ENCODE peak calls at places on chromosomes 13 and 19, in five cellular contexts. B is left ventricle myocardium inferior, H is epithelial cell of esophagus, S is coronary artery, I is kidney epithelial cell. O is an unnamed sample.

GRCh38 chr13:43874512-43875092 is 4.9 kb downstream of the CCDC122 start:
- DNase-seq in H (peak; percentile 27), I (no peak), S (no peak), B (no peak), O (no peak)

GRCh38 chr19:18650468-18651001 is 13.7 kb downstream of the KLHL26 start:
- DNase-seq in B (peak; percentile 82), S (peak; percentile 98), H (no peak), I (no peak), O (no peak)

GRCh38 chr19:45767881-45768643 is 990 bp downstream of the SIX5 start:
- DNase-seq in S (no peak), B (peak; percentile 76), H (peak; percentile 72), I (no peak), O (peak; percentile 84)

GRCh38 chr13:113977976-113978375 is 4.1 kb upstream of the C13orf46 start:
- DNase-seq in I (no peak), H (no peak), B (no peak), S (no peak), O (no peak)

GRCh38 chr19:23071087-23071511 is 45.7 kb upstream of the ZNF730 start:
- DNase-seq in H (no peak), S (no peak), I (no peak), B (peak; percentile 31), O (peak; percentile 17)

GRCh38 chr13:34076943-34077703 is 259.2 kb downstream of the RFC3 start:
- DNase-seq in H (peak; percentile 32), B (no peak), I (no peak), S (no peak), O (no peak)

GRCh38 chr19:18789883-18790565 is 1.1 kb downstream of the COMP start:
- DNase-seq in S (no peak), I (no peak), B (no peak), H (no peak), O (no peak)

GRCh38 chr19:41299755-41300089 is 10.2 kb upstream of the CCDC97 start:
- DNase-seq in S (no peak), H (peak; percentile 14), B (peak; percentile 75), I (no peak), O (no peak)

GRCh38 chr19:6232567-6232966 is 47.2 kb downstream of the MLLT1 start:
- DNase-seq in S (no peak), I (peak; percentile 73), H (peak; percentile 38), B (no peak), O (no peak)

GRCh38 chr13:39765801-39766463 is 110.5 kb downstream of the COG6 start:
- DNase-seq in S (no peak), B (peak; percentile 35), I (no peak), H (peak; percentile 66), O (peak; percentile 31)

GRCh38 chr13:98549006-98549727 is 27.7 kb downstream of the STK24 start:
- DNase-seq in B (no peak), H (peak; percentile 86), I (no peak), S (no peak), O (no peak)

GRCh38 chr19:34260771-34261173 is 6.4 kb downstream of the GARRE1 start:
- DNase-seq in S (no peak), B (no peak), I (no peak), H (no peak), O (no peak)

GRCh38 chr13:111554539-111555267 is 234.3 kb downstream of the TEX29 start:
- DNase-seq in B (no peak), I (no peak), S (peak; percentile 57), H (no peak), O (no peak)

GRCh38 chr13:22076658-22077057 is 405.8 kb downstream of the FGF9 start:
- DNase-seq in S (no peak), H (no peak), B (no peak), I (no peak), O (no peak)

GRCh38 chr19:33512021-33512420 is 9.6 kb downstream of the PEPD start:
- DNase-seq in B (no peak), H (no peak), S (no peak), I (no peak), O (no peak)

GRCh38 chr19:40407714-40408600 is 5.2 kb downstream of the PRX start:
- DNase-seq in B (no peak), H (no peak), S (no peak), I (no peak), O (no peak)

GRCh38 chr13:42068886-42069285 is 20.4 kb downstream of the DGKH start:
- DNase-seq in H (no peak), I (no peak), S (no peak), B (no peak), O (no peak)

GRCh38 chr13:32314271-32314967 is 744 bp downstream of the ZAR1L start:
- DNase-seq in I (no peak), H (no peak), B (peak; percentile 64), S (no peak), O (no peak)

GRCh38 chr13:23960566-23961156 is 63.4 kb upstream of the C1QTNF9B start:
- DNase-seq in S (no peak), I (no peak), H (peak; percentile 71), B (no peak), O (no peak)

GRCh38 chr13:98507060-98507797 is 69.7 kb downstream of the STK24 start:
- DNase-seq in H (peak; percentile 77), S (no peak), I (peak; percentile 60), B (peak; percentile 72), O (peak; percentile 62)

GRCh38 chr13:54805743-54806142 is 1777.1 kb downstream of the OLFM4 start:
- DNase-seq in S (no peak), B (no peak), I (no peak), H (no peak), O (no peak)

GRCh38 chr13:94309997-94310842 is 169.3 kb downstream of the DCT start:
- DNase-seq in S (no peak), I (peak; percentile 37), B (no peak), H (peak; percentile 80), O (no peak)

GRCh38 chr19:9161427-9161826 is 17.4 kb upstream of the OR7D2 start:
- DNase-seq in H (no peak), B (no peak), I (no peak), S (no peak), O (no peak)

GRCh38 chr13:40692946-40693345 is 26.5 kb upstream of the FOXO1 start:
- DNase-seq in I (no peak), S (no peak), B (no peak), H (no peak), O (no peak)

GRCh38 chr19:35913589-35913988 is 5.5 kb upstream of the TYROBP start:
- DNase-seq in H (peak; percentile 40), S (no peak), B (no peak), I (no peak), O (no peak)

GRCh38 chr19:3041756-3042517 is 12.9 kb upstream of the TLE2 start:
- DNase-seq in S (no peak), B (no peak), I (no peak), H (no peak), O (no peak)

GRCh38 chr19:28869459-28869858 is 343.5 kb downstream of the UQCRFS1 start:
- DNase-seq in B (no peak), I (no peak), S (no peak), H (no peak), O (no peak)

GRCh38 chr19:42288411-42288810 is 13.5 kb upstream of the PRR19 start:
- DNase-seq in B (no peak), I (no peak), S (no peak), H (no peak), O (no peak)

GRCh38 chr19:29804493-29804892 is 7.3 kb upstream of the CCNE1 start:
- DNase-seq in H (no peak), S (no peak), I (no peak), B (no peak), O (no peak)

GRCh38 chr13:110302986-110303385 is 4.0 kb downstream of the COL4A1 start:
- DNase-seq in B (no peak), I (no peak), H (no peak), S (peak; percentile 31), O (no peak)

GRCh38 chr19:42203700-42204099 is 13.8 kb downstream of the DEDD2 start:
- DNase-seq in B (no peak), I (no peak), H (no peak), S (no peak), O (no peak)

DNA sequence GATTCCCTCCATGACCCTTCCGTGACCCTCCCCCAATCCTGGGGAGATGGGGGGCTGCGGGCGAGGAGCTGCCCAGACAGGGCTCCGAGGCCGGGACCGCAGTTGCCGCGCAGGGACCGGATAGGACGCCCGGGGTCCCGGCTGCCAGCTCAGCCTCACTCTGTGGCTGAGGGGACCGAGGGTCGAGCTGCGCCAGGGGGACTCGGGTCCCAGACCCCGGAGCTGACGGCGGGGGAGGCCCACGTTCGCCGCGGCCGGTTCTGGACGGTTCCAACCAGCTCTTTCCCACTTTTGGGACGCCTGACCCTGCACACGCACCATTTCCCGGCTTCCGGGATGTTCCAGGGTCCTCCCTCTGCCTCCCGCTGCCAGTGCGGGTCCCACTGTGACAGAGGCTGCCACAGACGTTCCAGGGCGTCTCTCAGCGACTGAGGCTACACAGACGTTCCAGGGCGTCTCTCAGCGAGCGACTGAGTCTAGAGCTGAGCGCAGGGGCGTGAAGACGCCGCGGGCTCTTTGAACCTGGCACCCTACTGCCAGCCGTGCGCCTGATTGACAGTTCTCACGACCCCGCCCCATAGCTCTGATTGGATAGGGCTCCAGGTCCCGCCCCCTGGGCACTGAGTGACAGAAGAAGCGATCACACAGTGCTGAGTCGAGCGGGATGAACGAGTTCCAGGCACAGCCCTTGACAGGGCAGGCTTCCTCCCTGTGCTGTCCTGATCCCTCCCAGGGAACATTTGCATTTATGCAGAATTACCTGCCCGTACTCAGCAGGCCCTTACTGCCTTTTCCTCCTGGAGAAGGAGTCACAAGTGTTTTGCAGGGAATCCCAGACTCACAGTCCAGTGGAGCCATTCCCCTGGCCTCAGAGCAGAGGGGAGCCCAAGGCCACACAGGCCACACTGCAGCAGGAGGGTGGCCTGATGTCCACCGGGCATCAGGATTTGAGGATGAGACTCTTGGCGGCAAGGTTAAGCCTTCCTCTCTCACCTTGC is at the start of gene ZNF563:
- DNase-seq in I (peak; percentile 75), S (peak; percentile 98), H (peak; percentile 96), B (peak; percentile 98), O (peak; percentile 97)
- H3K4me3 ChIP-seq in I (peak within 1 kb of the TSS; percentile 68), S (peak within 1 kb of the TSS; percentile 90), H (peak within 1 kb of the TSS; percentile 83), B (peak within 1 kb of the TSS; percentile 90), O (peak within 1 kb of the TSS; percentile 89)

DNA sequence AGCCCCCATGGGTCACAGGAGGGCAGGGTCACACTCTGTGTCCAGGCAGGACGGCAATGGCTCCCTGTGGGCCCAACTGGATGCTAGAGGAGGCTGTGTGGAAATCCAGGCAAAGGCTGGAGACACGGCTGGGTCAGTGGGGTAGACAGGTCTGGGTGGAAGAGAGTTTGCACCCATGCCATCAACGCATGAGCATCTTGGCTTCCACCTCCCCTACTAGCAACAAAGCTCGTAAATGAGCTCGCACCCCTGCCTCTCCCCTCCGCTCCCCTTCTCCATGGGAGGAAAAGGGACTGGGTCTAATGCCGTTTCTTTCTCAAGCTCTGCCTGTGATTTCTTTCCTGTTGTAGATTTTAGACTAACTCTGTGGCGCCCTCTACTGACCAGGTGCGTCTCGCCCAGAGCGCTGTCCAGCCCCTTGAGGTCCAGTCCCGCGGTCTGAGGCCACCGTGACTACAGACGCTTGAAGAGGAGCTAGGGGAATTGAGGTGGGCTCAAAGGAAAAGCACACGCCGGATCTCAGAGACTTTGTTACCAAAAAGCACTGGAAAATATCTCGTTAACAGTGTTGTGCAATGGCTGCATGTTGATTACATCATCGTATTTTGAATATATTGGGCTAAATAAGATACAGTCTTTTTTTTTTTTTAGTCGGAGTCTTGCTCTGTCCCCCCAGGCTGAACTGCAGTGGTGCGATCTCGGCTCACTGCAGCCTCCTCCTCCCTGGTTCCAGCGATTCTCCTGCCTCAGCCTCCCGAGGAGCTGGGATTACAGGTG is 50.7 kb upstream of the USP29 start:
- DNase-seq in B (no peak), H (no peak), I (no peak), S (no peak), O (no peak)
- TF ChIP-seq CTCF in B (peak; percentile 40), H (no peak), I (peak; percentile 7), S (no peak), O (no peak)

GRCh38 chr19:4911786-4912672 is 2.7 kb downstream of the UHRF1 start:
- DNase-seq in I (peak; percentile 95), B (peak; percentile 32), H (peak; percentile 100), S (peak; percentile 86), O (no peak)
- H3K4me3 ChIP-seq in I (peak overlapping the region; percentile 75), B (peak overlapping the region; percentile 79), H (peak overlapping the region; percentile 52), S (peak overlapping the region; percentile 97), O (no peak overlapping the region)

GRCh38 chr13:97371486-97372109 is 62.4 kb upstream of the RAP2A start:
- DNase-seq in B (no peak), H (no peak), I (no peak), S (no peak), O (no peak)
- TF ChIP-seq CTCF in B (no peak), H (no peak), I (no peak), S (no peak), O (no peak)

O was measured in pancreas.